ENCODE peak calls at places on chromosomes 12 and 14, in eight cellular contexts. V is lower leg skin; Q is cerebellum; U is stimulated activated CD4-positive, alpha-beta T cell treated with anti-CD3 and anti-CD28 coated beads, Interleukin-4, amount 100 ng/mL, for 24 hours; D is CD4-positive, CD25-positive, alpha-beta regulatory T cell; O is Ammon's horn; P is HFF-Myc; J is activated T-cell treated with anti-CD3 and anti-CD28 coated beads for 24 hours. W is an unnamed sample.

GRCh38 chr14:101969480-101969879 is 5.1 kb downstream of the DYNC1H1 start:
- DNase-seq in V (no peak), Q (peak; percentile 77), U (no peak), D (no peak), O (no peak), P (no peak), J (no peak), W (no peak)

GRCh38 chr12:9925746-9926393 is 6.3 kb downstream of the CLEC2A start:
- DNase-seq in V (no peak), Q (no peak), U (peak; percentile 11), D (peak; percentile 54), O (peak; percentile 55), P (no peak), J (no peak), W (no peak)

GRCh38 chr14:88818018-88818417 is 6.4 kb upstream of the TTC8 start:
- DNase-seq in V (no peak), Q (no peak), U (no peak), D (no peak), O (no peak), P (no peak), J (no peak), W (no peak)

GRCh38 chr14:60510976-60511599 is 2.1 kb downstream of the SIX6 start:
- DNase-seq in V (no peak), Q (no peak), U (no peak), D (no peak), O (no peak), P (no peak), J (no peak), W (no peak)

GRCh38 chr12:6689000-6689882 is at the start of gene ZNF384:
- DNase-seq in V (peak; percentile 98), Q (peak; percentile 99), U (peak; percentile 96), D (peak; percentile 99), O (peak; percentile 99), P (peak; percentile 99), J (peak; percentile 92), W (peak; percentile 93)

GRCh38 chr12:116650585-116650984 is 87.3 kb downstream of the SPRING1 start:
- DNase-seq in V (no peak), Q (no peak), U (no peak), D (no peak), O (no peak), P (no peak), J (no peak), W (no peak)

GRCh38 chr14:43361766-43362165 is 1145.3 kb downstream of the FSCB start:
- DNase-seq in V (no peak), Q (no peak), U (no peak), D (no peak), O (no peak), P (no peak), J (no peak), W (no peak)

GRCh38 chr14:83316356-83316755 is 1782.7 kb upstream of the SEL1L start:
- DNase-seq in V (no peak), Q (no peak), U (no peak), D (no peak), O (no peak), P (no peak), J (no peak), W (no peak)

GRCh38 chr12:53700567-53700966 is 24.7 kb upstream of the ATP5MC2 start:
- DNase-seq in V (no peak), Q (peak; percentile 52), U (no peak), D (no peak), O (peak; percentile 70), P (no peak), J (no peak), W (no peak)

GRCh38 chr14:92099802-92100201 is 6.6 kb downstream of the ATXN3 start:
- DNase-seq in V (no peak), Q (no peak), U (no peak), D (no peak), O (no peak), P (no peak), J (no peak), W (no peak)

GRCh38 chr14:99628832-99629618 is 15.9 kb upstream of the HHIPL1 start:
- DNase-seq in V (peak; percentile 59), Q (peak; percentile 90), U (peak; percentile 59), D (peak; percentile 66), O (peak; percentile 82), P (no peak), J (peak; percentile 57), W (peak; percentile 71)

GRCh38 chr12:64452559-64453329 is 824 bp downstream of the TBK1 start:
- DNase-seq in V (peak; percentile 37), Q (peak; percentile 17), U (no peak), D (peak; percentile 54), O (peak; percentile 15), P (peak; percentile 48), J (no peak), W (no peak)

GRCh38 chr12:14774944-14775651 is 28.2 kb downstream of the WBP11 start:
- DNase-seq in V (peak; percentile 58), Q (no peak), U (peak; percentile 22), D (peak; percentile 47), O (no peak), P (no peak), J (peak; percentile 5), W (peak; percentile 28)

GRCh38 chr12:113385282-113385882 is 18.3 kb downstream of the SDS start:
- DNase-seq in V (no peak), Q (no peak), U (no peak), D (no peak), O (no peak), P (no peak), J (no peak), W (no peak)

GRCh38 chr12:22925593-22925992 is 300.6 kb downstream of the ETNK1 start:
- DNase-seq in V (no peak), Q (no peak), U (no peak), D (no peak), O (no peak), P (no peak), J (no peak), W (no peak)

GRCh38 chr14:75578786-75579781 is 664 bp downstream of the FLVCR2 start:
- DNase-seq in V (peak; percentile 28), Q (no peak), U (no peak), D (no peak), O (no peak), P (no peak), J (no peak), W (no peak)

GRCh38 chr14:105980224-105980623 is 453.8 kb downstream of the TMEM121 start:
- DNase-seq in V (no peak), Q (peak; percentile 70), U (no peak), D (no peak), O (no peak), P (no peak), J (no peak), W (no peak)

GRCh38 chr14:58749066-58749669 is 111.4 kb downstream of the DACT1 start:
- DNase-seq in V (peak; percentile 28), Q (no peak), U (no peak), D (peak; percentile 9), O (peak; percentile 61), P (peak; percentile 83), J (no peak), W (peak; percentile 4)

GRCh38 chr14:62179367-62180018 is 417.3 kb downstream of the SNAPC1 start:
- DNase-seq in V (peak; percentile 60), Q (peak; percentile 18), U (peak; percentile 27), D (peak; percentile 43), O (peak; percentile 87), P (peak; percentile 52), J (peak; percentile 3), W (peak; percentile 8)

GRCh38 chr14:67856806-67857205 is 37.2 kb downstream of the RAD51B start:
- DNase-seq in V (no peak), Q (no peak), U (no peak), D (no peak), O (no peak), P (no peak), J (no peak), W (no peak)

GRCh38 chr12:127268121-127268520 is 998.8 kb upstream of the TMEM132C start:
- DNase-seq in V (no peak), Q (no peak), U (no peak), D (no peak), O (no peak), P (no peak), J (no peak), W (no peak)

GRCh38 chr12:74401966-74402365 is 135.7 kb upstream of the ATXN7L3B start:
- DNase-seq in V (no peak), Q (no peak), U (no peak), D (no peak), O (no peak), P (no peak), J (no peak), W (no peak)

GRCh38 chr12:104319918-104320626 is 16.5 kb downstream of the EID3 start:
- DNase-seq in V (no peak), Q (no peak), U (no peak), D (no peak), O (no peak), P (no peak), J (no peak), W (no peak)

GRCh38 chr12:40202095-40203059 is 22.4 kb upstream of the LRRK2 start:
- DNase-seq in V (no peak), Q (no peak), U (no peak), D (no peak), O (no peak), P (no peak), J (no peak), W (no peak)

GRCh38 chr12:6285063-6285477 is 25.4 kb upstream of the PLEKHG6 start:
- DNase-seq in V (no peak), Q (peak; percentile 58), U (peak; percentile 67), D (peak; percentile 55), O (peak; percentile 82), P (peak; percentile 56), J (peak; percentile 48), W (peak; percentile 65)

GRCh38 chr12:113418213-113418879 is 3.8 kb upstream of the SDSL start:
- DNase-seq in V (no peak), Q (no peak), U (no peak), D (no peak), O (no peak), P (no peak), J (no peak), W (no peak)

W was measured in activated naive CD8-positive, alpha-beta T cell treated with anti-CD3 and anti-CD28 coated beads, Interleukin-2, amount 50 U/mL, for 24 hours.